ENCODE peak calls at places on chromosome 20, in five cellular contexts. R is T-helper 2 cell, Q is ELF-1, U is ELR, X is HuH-7.5. M is an unnamed sample.

GRCh38 chr20:4013041-4013440 is 2.3 kb downstream of the RNF24 start:
- DNase-seq in Q (no peak), R (no peak), U (no peak), X (no peak), M (no peak)

GRCh38 chr20:50248104-50248631 is 57.5 kb downstream of the CEBPB start:
- DNase-seq in U (peak), R (no peak), Q (peak), X (no peak), M (peak)

GRCh38 chr20:19934792-19935491 is 82.2 kb upstream of the NAA20 start:
- DNase-seq in Q (no peak), R (no peak), U (no peak), X (no peak), M (peak)

GRCh38 chr20:14580426-14581074 is 243.1 kb upstream of the FLRT3 start:
- DNase-seq in R (no peak), Q (no peak), U (no peak), X (no peak), M (no peak)

GRCh38 chr20:53819973-53820451 is 226.4 kb upstream of the ZNF217 start:
- DNase-seq in X (no peak), U (no peak), Q (no peak), R (no peak), M (peak)

GRCh38 chr20:7996898-7997297 is 22.7 kb downstream of the TMX4 start:
- DNase-seq in Q (no peak), X (no peak), R (no peak), U (no peak), M (no peak)

GRCh38 chr20:32980131-32980941 is 23.9 kb downstream of the SUN5 start:
- DNase-seq in U (no peak), R (no peak), X (no peak), Q (no peak), M (no peak)

GRCh38 chr20:38885357-38885756 is 40.9 kb upstream of the FAM83D start:
- DNase-seq in Q (no peak), R (no peak), U (no peak), X (no peak), M (no peak)

GRCh38 chr20:5000263-5001173 is 792 bp downstream of the SLC23A2 start:
- DNase-seq in R (peak), Q (peak), U (peak), X (peak), M (no peak)

GRCh38 chr20:5974531-5974930 is 24.1 kb downstream of the MCM8 start:
- DNase-seq in Q (no peak), R (no peak), U (no peak), X (no peak), M (no peak)

GRCh38 chr20:25254986-25255680 is 7.2 kb downstream of the PYGB start:
- DNase-seq in Q (no peak), U (no peak), X (no peak), R (no peak), M (peak)

GRCh38 chr20:53176133-53176532 is 204.0 kb downstream of the TSHZ2 start:
- DNase-seq in X (no peak), R (no peak), U (no peak), Q (peak), M (no peak)

GRCh38 chr20:62900692-62901584 is 25.4 kb downstream of the DIDO1 start:
- DNase-seq in U (peak), X (peak), R (no peak), Q (peak), M (peak)

GRCh38 chr20:25269833-25270170 is 21.9 kb downstream of the PYGB start:
- DNase-seq in X (no peak), R (no peak), U (no peak), Q (no peak), M (no peak)

GRCh38 chr20:36542019-36542488 is 735 bp downstream of the MYL9 start:
- DNase-seq in X (peak), R (no peak), Q (peak), U (peak), M (peak)

GRCh38 chr20:4665591-4665990 is 56.1 kb upstream of the PRND start:
- DNase-seq in R (no peak), X (no peak), U (no peak), Q (no peak), M (no peak)

GRCh38 chr20:61263084-61263695 is 11.1 kb downstream of the CDH4 start:
- DNase-seq in X (no peak), R (no peak), U (peak), Q (peak), M (peak)

GRCh38 chr20:13267231-13267630 is 46.2 kb downstream of the ISM1 start:
- DNase-seq in R (no peak), X (no peak), U (no peak), Q (no peak), M (no peak)

GRCh38 chr20:33443512-33444239 is at the start of gene SNTA1:
- DNase-seq in X (peak), Q (peak), U (peak), R (peak), M (peak)

GRCh38 chr20:34079818-34080217 is 32.2 kb downstream of the EIF2S2 start:
- DNase-seq in R (no peak), X (no peak), Q (no peak), U (no peak), M (no peak)

GRCh38 chr20:56859751-56860366 is 230.8 kb downstream of the TFAP2C start:
- DNase-seq in X (no peak), R (no peak), Q (peak), U (no peak), M (peak)

GRCh38 chr20:57432874-57433491 is 41.8 kb downstream of the RBM38 start:
- DNase-seq in X (no peak), Q (no peak), U (no peak), R (no peak), M (peak)

GRCh38 chr20:2654384-2654822 is 2.0 kb downstream of the NOP56 start:
- DNase-seq in R (no peak), Q (no peak), U (no peak), X (no peak), M (no peak)

GRCh38 chr20:37821691-37822655 is 81.0 kb upstream of the VSTM2L start:
- DNase-seq in U (peak), R (no peak), Q (no peak), X (no peak), M (no peak)

GRCh38 chr20:47146703-47147102 is 209.8 kb downstream of the ZMYND8 start:
- DNase-seq in X (no peak), R (no peak), U (peak), Q (peak), M (peak)

GRCh38 chr20:59992531-59992930 is 34.3 kb downstream of the CDH26 start:
- DNase-seq in U (peak), R (no peak), X (no peak), Q (no peak), M (peak)

GRCh38 chr20:32562495-32562911 is 22.6 kb downstream of the NOL4L start:
- DNase-seq in X (no peak), U (no peak), R (no peak), Q (peak), M (no peak)

GRCh38 chr20:42747765-42748411 is 441.8 kb downstream of the PTPRT start:
- DNase-seq in Q (no peak), U (no peak), X (no peak), R (no peak), M (no peak)

GRCh38 chr20:51569815-51570741 is 27.6 kb upstream of the NFATC2 start:
- DNase-seq in X (no peak), R (no peak), U (peak), Q (no peak), M (peak)

GRCh38 chr20:43191946-43192847 is 2.5 kb upstream of the PTPRT start:
- DNase-seq in R (no peak), U (peak), Q (peak), X (peak), M (peak)

GRCh38 chr20:38338849-38339520 is 7.3 kb upstream of the LBP start:
- DNase-seq in Q (peak), X (no peak), R (no peak), U (peak), M (peak)

M was measured in MCF 10A.